ENCODE peak calls at places on chromosomes 3 and 15, in eight cellular contexts. O is osteocyte, H is thoracic aorta, J is prostate gland, D is glutamatergic neuron, U is WTC11, G is neural crest cell, X is fibroblast of villous mesenchyme. C is an unnamed sample.

GRCh38 chr15:66748320-66748779 is 46.3 kb downstream of the SMAD6 start:
- DNase-seq in O (no peak), H (no peak), J (no peak), D (no peak), U (no peak), G (no peak), X (peak), C (no peak)

GRCh38 chr3:38730281-38730680 is 80.8 kb upstream of the SCN5A start:
- DNase-seq in O (no peak), H (no peak), J (no peak), D (no peak), U (no peak), G (no peak), X (peak), C (peak)

GRCh38 chr15:71737761-71738160 is 72.6 kb upstream of the NR2E3 start:
- DNase-seq in O (no peak), H (no peak), J (no peak), D (peak), U (no peak), G (no peak), X (no peak), C (no peak)

GRCh38 chr15:62254137-62254934 is 89.3 kb upstream of the C2CD4B start:
- DNase-seq in O (no peak), H (no peak), J (peak), D (peak), U (peak), G (peak), X (peak), C (peak)

GRCh38 chr3:131543714-131544113 is 40.9 kb upstream of the MRPL3 start:
- DNase-seq in O (no peak), H (peak), J (peak), D (no peak), U (no peak), G (no peak), X (peak), C (peak)

GRCh38 chr3:62159693-62160092 is 213.7 kb downstream of the FEZF2 start:
- DNase-seq in O (no peak), H (peak), J (peak), D (no peak), U (no peak), G (no peak), X (peak), C (no peak)

GRCh38 chr3:45417949-45418847 is 29.8 kb downstream of the LARS2 start:
- DNase-seq in O (no peak), H (no peak), J (peak), D (no peak), U (no peak), G (no peak), X (no peak), C (no peak)

GRCh38 chr3:4849136-4849535 is 130.1 kb upstream of the BHLHE40 start:
- DNase-seq in O (no peak), H (no peak), J (no peak), D (no peak), U (no peak), G (no peak), X (no peak), C (no peak)

GRCh38 chr15:45521596-45522167 is 873 bp downstream of the SLC30A4 start:
- DNase-seq in O (no peak), H (no peak), J (peak), D (no peak), U (no peak), G (no peak), X (peak), C (peak)

GRCh38 chr3:193563429-193563828 is 8.7 kb upstream of the ATP13A4 start:
- DNase-seq in O (no peak), H (no peak), J (no peak), D (no peak), U (no peak), G (no peak), X (peak), C (no peak)

GRCh38 chr3:9732080-9732752 is 681 bp downstream of the BRPF1 start:
- DNase-seq in O (no peak), H (no peak), J (no peak), D (peak), U (peak), G (no peak), X (no peak), C (no peak)

GRCh38 chr3:66464512-66464894 is 36.3 kb downstream of the LRIG1 start:
- DNase-seq in O (no peak), H (no peak), J (no peak), D (no peak), U (no peak), G (no peak), X (peak), C (no peak)

DNA sequence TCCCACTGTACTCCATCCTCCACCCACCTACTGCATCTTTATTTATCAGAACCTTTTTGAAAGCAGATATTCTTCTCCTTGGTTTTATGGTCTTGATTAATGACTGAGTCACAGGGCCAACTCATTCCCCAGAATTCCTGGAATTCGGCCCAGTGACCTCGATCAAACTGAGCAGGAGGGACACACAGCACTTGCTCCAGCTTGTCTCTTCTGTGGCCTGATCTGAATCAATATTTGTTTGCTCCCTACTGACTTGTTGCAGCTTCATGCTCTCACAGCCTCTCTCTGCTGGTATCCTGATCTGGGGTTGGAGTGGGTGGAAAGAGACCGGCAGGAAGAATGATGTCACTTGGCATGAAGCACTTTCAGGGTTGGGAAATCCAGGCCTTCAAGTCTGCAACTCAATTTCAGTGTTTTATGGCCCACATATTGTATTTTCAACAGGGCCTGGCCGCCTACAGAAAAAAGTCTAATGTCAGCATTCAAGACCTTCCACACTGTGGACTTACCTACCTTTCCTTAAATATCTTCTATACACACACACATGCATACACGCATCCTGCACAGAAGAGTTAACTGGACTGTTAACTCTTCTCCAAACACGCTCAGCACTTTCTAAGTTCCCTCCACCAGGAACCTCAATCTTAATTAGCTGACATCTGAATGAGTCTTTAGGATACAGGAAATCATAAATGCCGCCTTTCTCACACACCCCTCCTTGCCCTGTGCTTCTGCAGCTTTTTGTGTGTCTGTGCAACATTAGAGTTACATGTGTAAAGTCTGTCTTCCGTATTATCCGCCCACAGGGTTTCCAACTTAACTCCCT is 4.6 kb downstream of the ANXA2 start:
- DNase-seq in O (peak), H (peak), J (peak), D (peak), U (no peak), G (no peak), X (peak), C (peak)
- TF ChIP-seq CTCF in O (no peak), H (no peak), J (no peak), D (no peak), U (no peak), G (no peak), X (no peak), C (no peak)

GRCh38 chr15:20358781-20359414 is 182.7 kb downstream of the GOLGA6L6 start:
- DNase-seq in O (no peak), H (no peak), J (no peak), D (no peak), U (no peak), G (no peak), X (no peak), C (no peak)

GRCh38 chr15:20355256-20355868 is 186.2 kb downstream of the GOLGA6L6 start:
- DNase-seq in O (peak), H (no peak), J (no peak), D (no peak), U (peak), G (no peak), X (no peak), C (no peak)

GRCh38 chr15:20358066-20358780 is 183.4 kb downstream of the GOLGA6L6 start:
- DNase-seq in O (peak), H (no peak), J (no peak), D (no peak), U (peak), G (no peak), X (no peak), C (no peak)

GRCh38 chr15:20356444-20357138 is 185.0 kb downstream of the GOLGA6L6 start:
- DNase-seq in O (peak), H (no peak), J (peak), D (no peak), U (peak), G (no peak), X (peak), C (peak)

GRCh38 chr15:20357139-20358065 is 184.2 kb downstream of the GOLGA6L6 start:
- DNase-seq in O (peak), H (no peak), J (peak), D (no peak), U (peak), G (no peak), X (no peak), C (no peak)
- TF ChIP-seq CTCF in O (no peak), H (no peak), J (no peak), D (no peak), U (no peak), G (no peak), X (no peak), C (no peak)

GRCh38 chr3:43748179-43748578 is 57.4 kb downstream of the ABHD5 start:
- DNase-seq in O (peak), H (no peak), J (no peak), D (no peak), U (no peak), G (no peak), X (peak), C (peak)
- TF ChIP-seq CTCF in O (no peak), H (no peak), J (no peak), D (no peak), U (no peak), G (no peak), X (peak), C (no peak)

GRCh38 chr3:25021816-25022215 is 406.2 kb upstream of the RARB start:
- DNase-seq in O (no peak), H (no peak), J (no peak), D (no peak), U (no peak), G (no peak), X (peak), C (peak)
- TF ChIP-seq CTCF in O (peak), H (peak), J (peak), D (peak), U (no peak), G (peak), X (peak), C (peak)

GRCh38 chr15:89828324-89829145 is 13.9 kb upstream of the ANPEP start:
- DNase-seq in O (no peak), H (no peak), J (peak), D (no peak), U (no peak), G (no peak), X (peak), C (peak)
- TF ChIP-seq CTCF in O (no peak), H (no peak), J (no peak), D (no peak), U (no peak), G (no peak), X (no peak), C (no peak)

GRCh38 chr3:56197991-56198390 is 270.3 kb downstream of the ERC2 start:
- DNase-seq in O (no peak), H (no peak), J (no peak), D (no peak), U (no peak), G (no peak), X (no peak), C (peak)
- TF ChIP-seq CTCF in O (no peak), H (no peak), J (no peak), D (no peak), U (no peak), G (no peak), X (no peak), C (no peak)

C was measured in MCF 10A.